ENCODE peak calls at places on chromosomes 12 and 14, in six cellular contexts. J is sciatic nerve, U is NCI-H1092 treated with DMSO at 0.1 percent for 48 hours, K is ureter, H is germinal center, P is OCI-LY7. Q is an unnamed sample.

GRCh38 chr12:80580254-80580653 is 127.2 kb upstream of the MYF6 start:
- DNase-seq in H (no peak), K (no peak), J (no peak), U (no peak), P (no peak), Q (no peak)

GRCh38 chr14:21711360-21711961 is 37.8 kb upstream of the OR4E1 start:
- DNase-seq in K (no peak), J (no peak), H (peak), U (peak), P (peak), Q (no peak)

GRCh38 chr12:104549820-104550480 is 93.2 kb downstream of the CHST11 start:
- DNase-seq in U (no peak), P (peak), H (no peak), K (no peak), J (no peak), Q (no peak)

GRCh38 chr12:131963381-131963780 is 13.6 kb downstream of the EP400 start:
- DNase-seq in J (no peak), K (no peak), P (no peak), U (no peak), H (no peak), Q (no peak)

GRCh38 chr14:69873877-69874780 is 5.1 kb upstream of the SMOC1 start:
- DNase-seq in K (no peak), H (no peak), P (no peak), J (no peak), U (no peak), Q (no peak)

GRCh38 chr14:86915416-86915815 is 1077.6 kb downstream of the GALC start:
- DNase-seq in U (no peak), H (no peak), K (no peak), P (no peak), J (no peak), Q (no peak)

GRCh38 chr14:69373104-69373503 is 25.0 kb downstream of the ERH start:
- DNase-seq in J (no peak), P (no peak), U (no peak), K (no peak), H (no peak), Q (no peak)

GRCh38 chr12:26633591-26634210 is 199.3 kb downstream of the ITPR2 start:
- DNase-seq in H (no peak), J (no peak), P (no peak), U (no peak), K (no peak), Q (no peak)

GRCh38 chr12:20493924-20494323 is 125.6 kb downstream of the PDE3A start:
- DNase-seq in U (no peak), P (no peak), J (no peak), H (no peak), K (no peak), Q (no peak)

GRCh38 chr12:106753526-106753925 is 21.0 kb upstream of the RIC8B start:
- DNase-seq in J (no peak), K (no peak), U (no peak), H (peak), P (peak), Q (peak)

GRCh38 chr12:82740129-82741000 is 53.7 kb downstream of the TMTC2 start:
- DNase-seq in J (no peak), K (no peak), H (no peak), U (no peak), P (no peak), Q (no peak)

GRCh38 chr12:108483213-108483920 is 31.7 kb upstream of the FICD start:
- DNase-seq in H (no peak), U (no peak), P (no peak), K (no peak), J (no peak), Q (no peak)

GRCh38 chr12:121755591-121755990 is 37.9 kb downstream of the RHOF start:
- DNase-seq in U (no peak), K (no peak), J (no peak), H (no peak), P (no peak), Q (no peak)

GRCh38 chr12:110600254-110600653 is 13.7 kb upstream of the TCTN1 start:
- DNase-seq in H (peak), P (peak), K (no peak), U (no peak), J (no peak), Q (no peak)

GRCh38 chr14:64502476-64503183 is 1.0 kb downstream of the ZBTB25 start:
- DNase-seq in J (no peak), U (peak), K (no peak), P (peak), H (peak), Q (peak)

GRCh38 chr12:12927211-12928079 is 24.5 kb downstream of the GPRC5D start:
- DNase-seq in P (no peak), J (no peak), U (peak), K (peak), H (peak), Q (peak)

GRCh38 chr12:51407604-51408003 is 16.4 kb upstream of the GALNT6 start:
- DNase-seq in U (no peak), P (no peak), K (no peak), H (no peak), J (no peak), Q (no peak)